ENCODE peak calls at places on chromosomes 3 and 15, in five cellular contexts. One of them, this sample, is unnamed.

GRCh38 chr15:28033443-28033842 is 65.7 kb downstream of the OCA2 start:
- DNase-seq in bronchial epithelial cell: no peak
- DNase-seq in SK-N-SH: no peak
- DNase-seq in BE2C: no peak
- DNase-seq in uterus: no peak
- DNase-seq in this sample: no peak

GRCh38 chr15:93048759-93049161 is 40.3 kb downstream of the RGMA start:
- DNase-seq in BE2C: no peak
- DNase-seq in SK-N-SH: no peak
- DNase-seq in bronchial epithelial cell: peak; percentile 78
- DNase-seq in uterus: no peak
- DNase-seq in this sample: peak; percentile 60

GRCh38 chr15:67501836-67502461 is 19.0 kb upstream of the C15orf61 start:
- DNase-seq in BE2C: no peak
- DNase-seq in bronchial epithelial cell: no peak
- DNase-seq in uterus: no peak
- DNase-seq in SK-N-SH: no peak
- DNase-seq in this sample: no peak

GRCh38 chr3:127691494-127691893 is 18.7 kb downstream of the ABTB1 start:
- DNase-seq in BE2C: peak; percentile 4
- DNase-seq in SK-N-SH: no peak
- DNase-seq in uterus: no peak
- DNase-seq in bronchial epithelial cell: no peak
- DNase-seq in this sample: no peak

GRCh38 chr15:32993285-32993684 is 201.2 kb downstream of the FMN1 start:
- DNase-seq in BE2C: no peak
- DNase-seq in uterus: no peak
- DNase-seq in bronchial epithelial cell: peak; percentile 19
- DNase-seq in SK-N-SH: peak; percentile 10
- DNase-seq in this sample: no peak

GRCh38 chr15:57345584-57345983 is 30.7 kb upstream of the CGNL1 start:
- DNase-seq in SK-N-SH: peak; percentile 24
- DNase-seq in uterus: no peak
- DNase-seq in BE2C: no peak
- DNase-seq in bronchial epithelial cell: no peak
- DNase-seq in this sample: no peak

GRCh38 chr3:114622001-114622400 is 328.2 kb downstream of the TIGIT start:
- DNase-seq in BE2C: no peak
- DNase-seq in SK-N-SH: no peak
- DNase-seq in uterus: no peak
- DNase-seq in bronchial epithelial cell: no peak
- DNase-seq in this sample: no peak

GRCh38 chr3:80733522-80734176 is 965.9 kb upstream of the ROBO1 start:
- DNase-seq in bronchial epithelial cell: peak; percentile 22
- DNase-seq in BE2C: no peak
- DNase-seq in uterus: no peak
- DNase-seq in SK-N-SH: no peak
- DNase-seq in this sample: no peak

GRCh38 chr3:107283948-107284347 is 93.3 kb upstream of the CCDC54 start:
- DNase-seq in SK-N-SH: no peak
- DNase-seq in uterus: no peak
- DNase-seq in BE2C: no peak
- DNase-seq in bronchial epithelial cell: peak; percentile 29
- DNase-seq in this sample: no peak

GRCh38 chr15:70240082-70240481 is 142.4 kb upstream of the TLE3 start:
- DNase-seq in bronchial epithelial cell: no peak
- DNase-seq in uterus: no peak
- DNase-seq in BE2C: no peak
- DNase-seq in SK-N-SH: no peak
- DNase-seq in this sample: no peak

GRCh38 chr3:52250122-52250521 is 4.6 kb downstream of the PPM1M start:
- DNase-seq in BE2C: no peak
- DNase-seq in SK-N-SH: no peak
- DNase-seq in uterus: no peak
- DNase-seq in bronchial epithelial cell: no peak
- DNase-seq in this sample: no peak

GRCh38 chr15:35290301-35290721 is 205.2 kb upstream of the NANOGP8 start:
- DNase-seq in uterus: no peak
- DNase-seq in SK-N-SH: no peak
- DNase-seq in BE2C: peak; percentile 60
- DNase-seq in bronchial epithelial cell: peak; percentile 66
- DNase-seq in this sample: no peak

GRCh38 chr3:114035896-114036295 is 20.4 kb downstream of the CCDC191 start:
- DNase-seq in BE2C: no peak
- DNase-seq in SK-N-SH: no peak
- DNase-seq in uterus: no peak
- DNase-seq in bronchial epithelial cell: no peak
- DNase-seq in this sample: no peak

DNA sequence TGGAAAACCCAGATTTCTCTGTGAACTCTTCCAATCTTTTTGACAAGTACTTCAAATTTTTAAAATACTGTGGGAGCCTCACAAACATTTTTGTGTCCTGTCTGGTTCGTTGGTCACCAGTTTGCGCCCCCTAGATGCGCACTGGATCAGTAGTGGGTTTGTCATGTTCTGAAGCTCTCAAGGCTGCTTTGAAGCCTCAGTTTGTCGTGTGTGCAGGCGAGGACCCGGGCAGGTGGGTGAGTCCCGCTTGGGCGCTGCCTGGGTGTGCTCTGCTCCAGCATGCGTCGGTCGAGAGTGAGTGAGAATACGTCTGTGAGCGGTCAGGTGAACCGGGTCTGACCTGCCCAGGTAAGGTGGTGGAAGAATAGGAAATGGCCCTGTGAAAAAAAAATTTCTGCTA is 17.3 kb upstream of the AEN start:
- DNase-seq in SK-N-SH: no peak
- DNase-seq in uterus: no peak
- DNase-seq in BE2C: no peak
- DNase-seq in bronchial epithelial cell: no peak
- DNase-seq in this sample: no peak
- H3K27me3 ChIP-seq in SK-N-SH: peaks cover 24% of the 10 kb centered on the region
- H3K27me3 ChIP-seq in uterus: peaks cover 11% of the 10 kb centered on the region
- H3K27me3 ChIP-seq in BE2C: peaks cover 31% of the 10 kb centered on the region
- H3K27me3 ChIP-seq in bronchial epithelial cell: peaks cover 31% of the 10 kb centered on the region
- H3K27me3 ChIP-seq in this sample: peaks cover 37% of the 10 kb centered on the region

GRCh38 chr3:133296315-133296917 is 103.4 kb upstream of the BFSP2 start:
- DNase-seq in bronchial epithelial cell: no peak
- DNase-seq in SK-N-SH: no peak
- DNase-seq in uterus: no peak
- DNase-seq in BE2C: no peak
- DNase-seq in this sample: no peak

GRCh38 chr3:133293397-133294107 is 106.3 kb upstream of the BFSP2 start:
- DNase-seq in uterus: no peak
- DNase-seq in BE2C: peak; percentile 76
- DNase-seq in bronchial epithelial cell: no peak
- DNase-seq in SK-N-SH: peak; percentile 31
- DNase-seq in this sample: no peak

GRCh38 chr3:133295199-133295901 is 104.5 kb upstream of the BFSP2 start:
- DNase-seq in uterus: no peak
- DNase-seq in bronchial epithelial cell: peak; percentile 85
- DNase-seq in SK-N-SH: no peak
- DNase-seq in BE2C: peak; percentile 64
- DNase-seq in this sample: no peak

GRCh38 chr3:133292251-133292650 is 107.6 kb upstream of the BFSP2 start:
- DNase-seq in SK-N-SH: no peak
- DNase-seq in bronchial epithelial cell: no peak
- DNase-seq in uterus: no peak
- DNase-seq in BE2C: no peak
- DNase-seq in this sample: no peak

DNA sequence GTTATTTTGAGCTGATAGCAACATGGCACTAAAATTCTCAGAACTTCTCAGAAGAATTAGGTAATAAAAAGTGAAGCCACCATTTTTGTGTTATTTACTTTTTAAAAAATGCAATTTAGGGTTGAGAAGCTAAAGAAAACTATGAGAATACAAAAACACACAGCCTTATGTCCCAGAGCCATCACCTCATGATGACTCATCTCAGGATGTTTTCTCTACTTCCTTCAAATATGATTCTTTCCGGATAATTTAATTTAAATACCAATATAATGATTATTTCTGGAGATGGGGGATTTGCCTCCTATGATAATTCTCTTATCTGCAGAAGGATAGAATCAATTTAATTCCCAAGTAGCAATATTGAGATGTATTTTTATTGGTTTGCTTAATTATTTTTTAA is 105.6 kb upstream of the BFSP2 start:
- DNase-seq in BE2C: no peak
- DNase-seq in bronchial epithelial cell: peak; percentile 40
- DNase-seq in SK-N-SH: no peak
- DNase-seq in uterus: no peak
- DNase-seq in this sample: no peak
- H3K27me3 ChIP-seq in BE2C: no peaks in the 10 kb centered on the region
- H3K27me3 ChIP-seq in bronchial epithelial cell: no peaks in the 10 kb centered on the region
- H3K27me3 ChIP-seq in SK-N-SH: no peaks in the 10 kb centered on the region
- H3K27me3 ChIP-seq in uterus: no peaks in the 10 kb centered on the region
- H3K27me3 ChIP-seq in this sample: no peaks in the 10 kb centered on the region

GRCh38 chr3:197468866-197469382 is 86.8 kb downstream of the BDH1 start:
- DNase-seq in bronchial epithelial cell: no peak
- DNase-seq in uterus: no peak
- DNase-seq in BE2C: no peak
- DNase-seq in SK-N-SH: no peak
- DNase-seq in this sample: no peak
- H3K27me3 ChIP-seq in bronchial epithelial cell: no peaks in the 10 kb centered on the region
- H3K27me3 ChIP-seq in uterus: no peaks in the 10 kb centered on the region
- H3K27me3 ChIP-seq in BE2C: no peaks in the 10 kb centered on the region
- H3K27me3 ChIP-seq in SK-N-SH: no peaks in the 10 kb centered on the region
- H3K27me3 ChIP-seq in this sample: no peaks in the 10 kb centered on the region

GRCh38 chr15:96366526-96366877 is 36.0 kb downstream of the NR2F2 start:
- DNase-seq in uterus: no peak
- DNase-seq in SK-N-SH: no peak
- DNase-seq in bronchial epithelial cell: no peak
- DNase-seq in BE2C: no peak
- DNase-seq in this sample: no peak
- H3K27me3 ChIP-seq in uterus: no peaks in the 10 kb centered on the region
- H3K27me3 ChIP-seq in SK-N-SH: peaks cover 94% of the 10 kb centered on the region
- H3K27me3 ChIP-seq in bronchial epithelial cell: peaks cover 7% of the 10 kb centered on the region
- H3K27me3 ChIP-seq in BE2C: peaks cover 93% of the 10 kb centered on the region
- H3K27me3 ChIP-seq in this sample: peaks cover 57% of the 10 kb centered on the region

GRCh38 chr3:102332205-102332604 is 102.6 kb upstream of the ZPLD1 start:
- DNase-seq in uterus: no peak
- DNase-seq in BE2C: no peak
- DNase-seq in SK-N-SH: no peak
- DNase-seq in bronchial epithelial cell: peak; percentile 86
- DNase-seq in this sample: no peak

GRCh38 chr3:102336130-102336529 is 98.7 kb upstream of the ZPLD1 start:
- DNase-seq in SK-N-SH: no peak
- DNase-seq in uterus: no peak
- DNase-seq in bronchial epithelial cell: no peak
- DNase-seq in BE2C: no peak
- DNase-seq in this sample: no peak

GRCh38 chr3:102329561-102329960 is 105.3 kb upstream of the ZPLD1 start:
- DNase-seq in uterus: no peak
- DNase-seq in BE2C: no peak
- DNase-seq in bronchial epithelial cell: no peak
- DNase-seq in SK-N-SH: no peak
- DNase-seq in this sample: no peak

GRCh38 chr3:102332934-102333333 is 101.9 kb upstream of the ZPLD1 start:
- DNase-seq in SK-N-SH: no peak
- DNase-seq in BE2C: no peak
- DNase-seq in uterus: no peak
- DNase-seq in bronchial epithelial cell: peak; percentile 41
- DNase-seq in this sample: no peak
- H3K27me3 ChIP-seq in SK-N-SH: no peaks in the 10 kb centered on the region
- H3K27me3 ChIP-seq in BE2C: no peaks in the 10 kb centered on the region
- H3K27me3 ChIP-seq in uterus: no peaks in the 10 kb centered on the region
- H3K27me3 ChIP-seq in bronchial epithelial cell: no peaks in the 10 kb centered on the region
- H3K27me3 ChIP-seq in this sample: no peaks in the 10 kb centered on the region

This sample was measured in gastrocnemius medialis.